ENCODE peak calls at places on chromosomes 5 and 9, in eight cellular contexts. One of them, this sample, is unnamed.

GRCh38 chr5:93601433-93602175 is 18.6 kb downstream of the NR2F1 start:
- DNase-seq in astrocyte: peak
- DNase-seq in GM23338: peak
- DNase-seq in GM12878: no peak
- DNase-seq in MM.1S: no peak
- DNase-seq in SK-N-SH: peak
- DNase-seq in OCI-LY7: no peak
- DNase-seq in IMR-90: peak
- DNase-seq in this sample: no peak

GRCh38 chr9:9170735-9171134 is 1371.2 kb upstream of the DMAC1 start:
- DNase-seq in IMR-90: no peak
- DNase-seq in astrocyte: no peak
- DNase-seq in GM12878: no peak
- DNase-seq in SK-N-SH: peak
- DNase-seq in OCI-LY7: no peak
- DNase-seq in GM23338: no peak
- DNase-seq in MM.1S: peak
- DNase-seq in this sample: no peak

GRCh38 chr5:69007726-69008368 is 86.0 kb upstream of the SLC30A5 start:
- DNase-seq in IMR-90: peak
- DNase-seq in OCI-LY7: peak
- DNase-seq in GM12878: peak
- DNase-seq in GM23338: peak
- DNase-seq in astrocyte: peak
- DNase-seq in MM.1S: peak
- DNase-seq in SK-N-SH: peak
- DNase-seq in this sample: peak

GRCh38 chr5:149423287-149424268 is 44.5 kb upstream of the IL17B start:
- DNase-seq in OCI-LY7: no peak
- DNase-seq in GM12878: no peak
- DNase-seq in SK-N-SH: peak
- DNase-seq in GM23338: no peak
- DNase-seq in astrocyte: peak
- DNase-seq in MM.1S: no peak
- DNase-seq in IMR-90: peak
- DNase-seq in this sample: no peak

GRCh38 chr5:112656456-112656855 is 81.2 kb upstream of the APC start:
- DNase-seq in GM12878: no peak
- DNase-seq in OCI-LY7: no peak
- DNase-seq in SK-N-SH: no peak
- DNase-seq in astrocyte: no peak
- DNase-seq in GM23338: no peak
- DNase-seq in IMR-90: no peak
- DNase-seq in MM.1S: no peak
- DNase-seq in this sample: no peak

GRCh38 chr9:34590376-34591090 is 1.0 kb upstream of the CNTFR start:
- DNase-seq in astrocyte: no peak
- DNase-seq in GM12878: no peak
- DNase-seq in IMR-90: no peak
- DNase-seq in OCI-LY7: no peak
- DNase-seq in MM.1S: no peak
- DNase-seq in SK-N-SH: no peak
- DNase-seq in GM23338: peak
- DNase-seq in this sample: no peak

GRCh38 chr5:21919417-21920022 is 933.6 kb downstream of the CDH12 start:
- DNase-seq in MM.1S: peak
- DNase-seq in OCI-LY7: peak
- DNase-seq in GM12878: peak
- DNase-seq in SK-N-SH: peak
- DNase-seq in IMR-90: peak
- DNase-seq in GM23338: peak
- DNase-seq in astrocyte: peak
- DNase-seq in this sample: peak

GRCh38 chr9:115597330-115597729 is 479.4 kb upstream of the TNC start:
- DNase-seq in astrocyte: no peak
- DNase-seq in SK-N-SH: no peak
- DNase-seq in MM.1S: no peak
- DNase-seq in GM12878: no peak
- DNase-seq in GM23338: no peak
- DNase-seq in IMR-90: no peak
- DNase-seq in OCI-LY7: no peak
- DNase-seq in this sample: no peak

GRCh38 chr9:96566401-96567202 is 53.0 kb downstream of the CDC14B start:
- DNase-seq in astrocyte: peak
- DNase-seq in OCI-LY7: peak
- DNase-seq in GM23338: peak
- DNase-seq in MM.1S: peak
- DNase-seq in SK-N-SH: peak
- DNase-seq in GM12878: no peak
- DNase-seq in IMR-90: no peak
- DNase-seq in this sample: peak

GRCh38 chr9:82532504-82532903 is 530.4 kb downstream of the RASEF start:
- DNase-seq in GM12878: no peak
- DNase-seq in GM23338: no peak
- DNase-seq in SK-N-SH: peak
- DNase-seq in astrocyte: peak
- DNase-seq in IMR-90: peak
- DNase-seq in MM.1S: no peak
- DNase-seq in OCI-LY7: no peak
- DNase-seq in this sample: no peak

GRCh38 chr5:11300736-11301135 is 539.7 kb upstream of the DAP start:
- DNase-seq in OCI-LY7: no peak
- DNase-seq in GM23338: no peak
- DNase-seq in astrocyte: no peak
- DNase-seq in MM.1S: no peak
- DNase-seq in SK-N-SH: no peak
- DNase-seq in GM12878: no peak
- DNase-seq in IMR-90: no peak
- DNase-seq in this sample: no peak

GRCh38 chr9:115008536-115008935 is 78.1 kb upstream of the TNFSF8 start:
- DNase-seq in MM.1S: no peak
- DNase-seq in astrocyte: peak
- DNase-seq in OCI-LY7: no peak
- DNase-seq in SK-N-SH: no peak
- DNase-seq in GM12878: no peak
- DNase-seq in GM23338: no peak
- DNase-seq in IMR-90: peak
- DNase-seq in this sample: peak

GRCh38 chr9:22039258-22039657 is 30.2 kb upstream of the CDKN2B start:
- DNase-seq in GM12878: no peak
- DNase-seq in OCI-LY7: no peak
- DNase-seq in IMR-90: no peak
- DNase-seq in astrocyte: no peak
- DNase-seq in GM23338: no peak
- DNase-seq in SK-N-SH: no peak
- DNase-seq in MM.1S: no peak
- DNase-seq in this sample: no peak

GRCh38 chr9:131087354-131087893 is 8.9 kb upstream of the AIF1L start:
- DNase-seq in OCI-LY7: no peak
- DNase-seq in GM23338: no peak
- DNase-seq in SK-N-SH: no peak
- DNase-seq in astrocyte: no peak
- DNase-seq in MM.1S: no peak
- DNase-seq in IMR-90: no peak
- DNase-seq in GM12878: no peak
- DNase-seq in this sample: no peak

GRCh38 chr5:122237906-122238305 is 74.1 kb upstream of the SNCAIP start:
- DNase-seq in OCI-LY7: no peak
- DNase-seq in MM.1S: no peak
- DNase-seq in SK-N-SH: no peak
- DNase-seq in IMR-90: no peak
- DNase-seq in astrocyte: no peak
- DNase-seq in GM23338: no peak
- DNase-seq in GM12878: no peak
- DNase-seq in this sample: no peak

GRCh38 chr9:91421022-91421765 is 2.4 kb downstream of the NFIL3 start:
- DNase-seq in MM.1S: peak
- DNase-seq in astrocyte: no peak
- DNase-seq in SK-N-SH: peak
- DNase-seq in IMR-90: peak
- DNase-seq in GM23338: peak
- DNase-seq in GM12878: no peak
- DNase-seq in OCI-LY7: no peak
- DNase-seq in this sample: no peak

GRCh38 chr5:101390317-101390908 is 487.3 kb upstream of the ST8SIA4 start:
- DNase-seq in OCI-LY7: peak
- DNase-seq in GM12878: peak
- DNase-seq in IMR-90: peak
- DNase-seq in astrocyte: peak
- DNase-seq in MM.1S: peak
- DNase-seq in SK-N-SH: peak
- DNase-seq in GM23338: peak
- DNase-seq in this sample: peak

GRCh38 chr9:121844090-121844489 is 192.7 kb downstream of the DAB2IP start:
- DNase-seq in IMR-90: no peak
- DNase-seq in astrocyte: no peak
- DNase-seq in MM.1S: no peak
- DNase-seq in OCI-LY7: no peak
- DNase-seq in SK-N-SH: no peak
- DNase-seq in GM12878: no peak
- DNase-seq in GM23338: no peak
- DNase-seq in this sample: no peak

GRCh38 chr9:32589083-32589713 is 16.2 kb upstream of the NDUFB6 start:
- DNase-seq in MM.1S: peak
- DNase-seq in GM23338: peak
- DNase-seq in OCI-LY7: peak
- DNase-seq in astrocyte: peak
- DNase-seq in SK-N-SH: peak
- DNase-seq in IMR-90: peak
- DNase-seq in GM12878: no peak
- DNase-seq in this sample: peak

GRCh38 chr5:150779397-150780179 is 1.0 kb downstream of the SMIM3 start:
- DNase-seq in GM12878: no peak
- DNase-seq in MM.1S: no peak
- DNase-seq in IMR-90: peak
- DNase-seq in OCI-LY7: no peak
- DNase-seq in astrocyte: peak
- DNase-seq in GM23338: no peak
- DNase-seq in SK-N-SH: no peak
- DNase-seq in this sample: no peak

GRCh38 chr5:150777685-150778084 is 872 bp upstream of the SMIM3 start:
- DNase-seq in GM12878: no peak
- DNase-seq in astrocyte: no peak
- DNase-seq in MM.1S: no peak
- DNase-seq in IMR-90: no peak
- DNase-seq in OCI-LY7: no peak
- DNase-seq in GM23338: no peak
- DNase-seq in SK-N-SH: no peak
- DNase-seq in this sample: no peak

GRCh38 chr5:150778103-150778516 is 447 bp upstream of the SMIM3 start:
- DNase-seq in OCI-LY7: no peak
- DNase-seq in GM12878: no peak
- DNase-seq in MM.1S: no peak
- DNase-seq in SK-N-SH: no peak
- DNase-seq in astrocyte: peak
- DNase-seq in GM23338: peak
- DNase-seq in IMR-90: peak
- DNase-seq in this sample: no peak

GRCh38 chr5:150771034-150771795 is 7.3 kb upstream of the SMIM3 start:
- DNase-seq in astrocyte: no peak
- DNase-seq in OCI-LY7: no peak
- DNase-seq in GM12878: no peak
- DNase-seq in GM23338: no peak
- DNase-seq in SK-N-SH: no peak
- DNase-seq in IMR-90: no peak
- DNase-seq in MM.1S: no peak
- DNase-seq in this sample: no peak

DNA sequence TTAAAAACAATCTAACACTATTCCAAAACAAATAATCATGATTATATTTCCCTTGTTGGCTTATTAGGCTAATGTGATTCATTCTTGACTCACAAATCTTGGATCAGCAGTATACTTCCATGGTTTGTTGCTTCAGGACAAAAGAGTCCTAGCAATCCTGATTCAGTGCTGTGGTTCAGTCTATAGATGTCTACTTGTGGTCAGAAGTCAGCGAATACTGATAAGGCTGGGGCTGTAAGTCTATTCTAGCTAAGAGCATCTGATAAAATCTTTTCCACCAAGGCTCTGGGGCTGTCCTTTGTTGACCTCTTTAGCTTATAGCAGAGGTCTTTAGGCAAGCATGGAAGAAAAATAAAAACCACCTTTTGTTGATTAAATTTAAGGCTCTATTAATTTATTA is 4.4 kb upstream of the SMIM3 start:
- DNase-seq in GM23338: no peak
- DNase-seq in SK-N-SH: peak
- DNase-seq in OCI-LY7: no peak
- DNase-seq in astrocyte: peak
- DNase-seq in IMR-90: peak
- DNase-seq in GM12878: no peak
- DNase-seq in MM.1S: no peak
- DNase-seq in this sample: no peak
- H2AFZ ChIP-seq in GM23338: no peak
- H2AFZ ChIP-seq in SK-N-SH: no peak
- H2AFZ ChIP-seq in OCI-LY7: no peak
- H2AFZ ChIP-seq in astrocyte: no peak
- H2AFZ ChIP-seq in IMR-90: no peak
- H2AFZ ChIP-seq in GM12878: no peak
- H2AFZ ChIP-seq in MM.1S: no peak
- H2AFZ ChIP-seq in this sample: no peak

DNA sequence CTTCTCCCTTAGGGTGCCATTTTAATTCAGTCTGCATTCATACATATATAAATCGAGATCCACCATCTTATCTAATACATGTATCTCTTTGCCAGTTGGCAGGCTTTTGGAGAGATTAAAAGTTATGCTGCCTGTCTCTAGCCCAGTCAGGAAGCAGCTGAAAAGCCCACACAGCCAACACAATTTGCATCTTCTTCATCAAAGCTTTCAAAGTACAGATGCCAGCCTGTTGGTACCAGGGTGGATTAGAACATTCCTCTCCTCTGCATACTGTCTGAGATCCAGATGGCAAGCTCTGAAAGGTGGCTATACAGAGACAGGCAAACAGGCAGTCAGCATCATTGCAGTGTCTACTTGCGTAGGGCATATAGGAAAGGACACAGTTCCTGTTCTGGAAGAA is 194.2 kb downstream of the DEPDC1B start:
- DNase-seq in IMR-90: no peak
- DNase-seq in astrocyte: no peak
- DNase-seq in GM12878: no peak
- DNase-seq in OCI-LY7: no peak
- DNase-seq in MM.1S: peak
- DNase-seq in SK-N-SH: no peak
- DNase-seq in GM23338: no peak
- DNase-seq in this sample: no peak
- TF ChIP-seq CTCF in IMR-90: no peak
- TF ChIP-seq CTCF in astrocyte: no peak
- TF ChIP-seq CTCF in GM12878: no peak
- TF ChIP-seq CTCF in OCI-LY7: no peak
- TF ChIP-seq CTCF in MM.1S: no peak
- TF ChIP-seq CTCF in SK-N-SH: no peak
- TF ChIP-seq CTCF in GM23338: no peak
- TF ChIP-seq CTCF in this sample: no peak

GRCh38 chr5:163894645-163895044 is 389.2 kb downstream of the MAT2B start:
- DNase-seq in SK-N-SH: no peak
- DNase-seq in OCI-LY7: no peak
- DNase-seq in MM.1S: no peak
- DNase-seq in astrocyte: peak
- DNase-seq in GM12878: no peak
- DNase-seq in GM23338: no peak
- DNase-seq in IMR-90: peak
- DNase-seq in this sample: no peak
- H2AFZ ChIP-seq in SK-N-SH: no peak
- H2AFZ ChIP-seq in OCI-LY7: no peak
- H2AFZ ChIP-seq in MM.1S: no peak
- H2AFZ ChIP-seq in astrocyte: no peak
- H2AFZ ChIP-seq in GM12878: no peak
- H2AFZ ChIP-seq in GM23338: no peak
- H2AFZ ChIP-seq in IMR-90: no peak
- H2AFZ ChIP-seq in this sample: no peak

GRCh38 chr9:137621131-137621757 is 2.4 kb downstream of the EHMT1 start:
- DNase-seq in MM.1S: peak
- DNase-seq in astrocyte: no peak
- DNase-seq in GM23338: peak
- DNase-seq in IMR-90: no peak
- DNase-seq in OCI-LY7: peak
- DNase-seq in GM12878: no peak
- DNase-seq in SK-N-SH: no peak
- DNase-seq in this sample: no peak
- TF ChIP-seq CTCF in MM.1S: peak
- TF ChIP-seq CTCF in astrocyte: peak
- TF ChIP-seq CTCF in GM23338: peak
- TF ChIP-seq CTCF in IMR-90: peak
- TF ChIP-seq CTCF in OCI-LY7: peak
- TF ChIP-seq CTCF in GM12878: peak
- TF ChIP-seq CTCF in SK-N-SH: peak
- TF ChIP-seq CTCF in this sample: peak

This sample was measured in PC-9.